ENCODE peak calls at places on chromosomes 6 and 20, in six cellular contexts. P is effector memory CD4-positive, alpha-beta T cell; Y is heart left ventricle; F is pancreas; U is bronchial epithelial cell; M is endodermal cell. S is an unnamed sample. For H3K36me3, the result is how much of the 10 kb centered on the place peaks cover.

GRCh38 chr6:35354361-35355135 is 12.2 kb downstream of the PPARD start:
- DNase-seq in F (no peak), U (no peak), P (no peak), Y (no peak), M (no peak), S (no peak)

GRCh38 chr6:119938752-119939151 is 589.2 kb upstream of the MAN1A1 start:
- DNase-seq in Y (no peak), U (no peak), F (no peak), M (no peak), P (no peak), S (no peak)

GRCh38 chr20:62740286-62741141 is 31.9 kb downstream of the NTSR1 start:
- DNase-seq in Y (peak), M (no peak), U (peak), P (peak), F (no peak), S (peak)

GRCh38 chr6:161540532-161540931 is 266.7 kb upstream of the AGPAT4 start:
- DNase-seq in M (no peak), F (no peak), P (no peak), U (no peak), Y (no peak), S (no peak)

GRCh38 chr6:90788781-90789180 is 201.9 kb upstream of the MAP3K7 start:
- DNase-seq in F (no peak), U (no peak), Y (no peak), P (no peak), M (no peak), S (no peak)

GRCh38 chr6:144722214-144722737 is 437.1 kb downstream of the UTRN start:
- DNase-seq in Y (no peak), P (no peak), M (no peak), F (no peak), U (no peak), S (no peak)

GRCh38 chr6:47162793-47163192 is 120.7 kb upstream of the ADGRF1 start:
- DNase-seq in P (no peak), F (no peak), Y (no peak), U (no peak), M (no peak), S (no peak)

GRCh38 chr20:52379723-52380336 is 188.3 kb upstream of the ZFP64 start:
- DNase-seq in Y (peak), U (peak), P (no peak), M (peak), F (peak), S (peak)

GRCh38 chr6:12009904-12010634 is 2.0 kb upstream of the HIVEP1 start:
- DNase-seq in Y (no peak), U (peak), F (no peak), M (peak), P (no peak), S (peak)

GRCh38 chr6:7910654-7911344 is at the start of gene TXNDC5:
- DNase-seq in U (peak), M (peak), Y (peak), P (peak), F (peak), S (peak)

GRCh38 chr6:31513456-31514165 is 15.2 kb upstream of the MCCD1 start:
- DNase-seq in F (no peak), P (no peak), Y (no peak), M (no peak), U (no peak), S (no peak)

GRCh38 chr6:31510007-31510406 is 12.1 kb downstream of the MICB start:
- DNase-seq in P (no peak), Y (no peak), M (no peak), U (no peak), F (no peak), S (no peak)
- H3K36me3 ChIP-seq in P (half or more), Y (under half), M (under half), U (under half), F (under half), S (under half)

DNA sequence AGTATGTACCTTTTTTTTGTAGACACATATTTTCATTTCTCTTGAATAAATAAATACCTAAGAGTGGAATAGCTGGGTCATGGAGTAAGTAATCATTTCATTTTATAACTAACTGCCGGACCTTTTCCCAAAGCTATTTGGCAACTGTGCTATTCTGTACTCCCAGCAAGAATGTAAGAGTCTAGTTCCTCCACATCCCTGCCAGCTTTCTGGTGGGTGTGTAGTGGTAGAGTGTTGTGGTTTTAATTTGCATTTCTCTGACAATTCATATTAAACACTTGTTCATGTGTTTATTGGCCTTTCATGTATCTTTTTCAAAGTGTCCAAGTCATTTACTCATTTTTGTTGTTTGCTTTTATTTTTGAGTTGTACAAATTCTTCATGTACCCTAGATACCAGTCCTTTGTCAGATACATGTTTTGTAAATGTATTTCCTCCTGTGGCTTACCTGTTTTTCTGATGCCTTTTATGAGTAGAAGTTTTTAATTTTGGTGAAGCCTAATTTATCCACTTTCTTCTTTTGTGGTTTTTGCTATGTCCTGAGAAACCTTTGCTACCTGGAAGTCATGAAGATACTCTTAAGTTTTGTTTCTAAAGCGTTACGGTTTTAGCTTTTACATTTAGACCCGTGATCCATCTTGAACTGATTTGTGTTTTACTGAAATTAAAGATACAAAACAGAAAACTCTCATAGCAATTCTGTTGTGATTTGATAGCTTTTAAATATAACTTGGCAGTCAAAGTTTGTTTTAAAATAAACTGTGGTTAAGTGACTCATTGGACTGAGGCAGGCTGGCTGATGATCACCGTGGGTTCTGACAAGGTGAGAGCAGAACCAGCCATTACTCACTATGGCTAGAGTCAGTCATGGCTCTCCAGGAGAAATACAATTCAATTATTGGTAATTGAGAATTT is 7.9 kb downstream of the MYLIP start:
- DNase-seq in Y (no peak), M (no peak), F (no peak), P (peak), U (peak), S (no peak)
- H3K4me3 ChIP-seq in Y (no peak), M (no peak), F (no peak), P (no peak), U (no peak), S (no peak)

GRCh38 chr6:107330190-107330589 is 129.2 kb downstream of the PDSS2 start:
- DNase-seq in M (no peak), P (no peak), Y (no peak), F (no peak), U (no peak), S (no peak)
- H3K36me3 ChIP-seq in M (under half), P (under half), Y (under half), F (under half), U (under half), S (under half)

GRCh38 chr6:156993713-156994112 is 216.5 kb downstream of the ARID1B start:
- DNase-seq in Y (no peak), F (no peak), U (no peak), M (no peak), P (no peak), S (no peak)

GRCh38 chr6:156992396-156992795 is 215.2 kb downstream of the ARID1B start:
- DNase-seq in F (no peak), U (no peak), M (peak), P (no peak), Y (peak), S (no peak)

GRCh38 chr6:156995502-156995901 is 218.3 kb downstream of the ARID1B start:
- DNase-seq in F (no peak), Y (no peak), P (no peak), M (no peak), U (no peak), S (no peak)

GRCh38 chr6:156996265-156996664 is 219.1 kb downstream of the ARID1B start:
- DNase-seq in P (no peak), Y (no peak), U (no peak), M (no peak), F (no peak), S (no peak)

DNA sequence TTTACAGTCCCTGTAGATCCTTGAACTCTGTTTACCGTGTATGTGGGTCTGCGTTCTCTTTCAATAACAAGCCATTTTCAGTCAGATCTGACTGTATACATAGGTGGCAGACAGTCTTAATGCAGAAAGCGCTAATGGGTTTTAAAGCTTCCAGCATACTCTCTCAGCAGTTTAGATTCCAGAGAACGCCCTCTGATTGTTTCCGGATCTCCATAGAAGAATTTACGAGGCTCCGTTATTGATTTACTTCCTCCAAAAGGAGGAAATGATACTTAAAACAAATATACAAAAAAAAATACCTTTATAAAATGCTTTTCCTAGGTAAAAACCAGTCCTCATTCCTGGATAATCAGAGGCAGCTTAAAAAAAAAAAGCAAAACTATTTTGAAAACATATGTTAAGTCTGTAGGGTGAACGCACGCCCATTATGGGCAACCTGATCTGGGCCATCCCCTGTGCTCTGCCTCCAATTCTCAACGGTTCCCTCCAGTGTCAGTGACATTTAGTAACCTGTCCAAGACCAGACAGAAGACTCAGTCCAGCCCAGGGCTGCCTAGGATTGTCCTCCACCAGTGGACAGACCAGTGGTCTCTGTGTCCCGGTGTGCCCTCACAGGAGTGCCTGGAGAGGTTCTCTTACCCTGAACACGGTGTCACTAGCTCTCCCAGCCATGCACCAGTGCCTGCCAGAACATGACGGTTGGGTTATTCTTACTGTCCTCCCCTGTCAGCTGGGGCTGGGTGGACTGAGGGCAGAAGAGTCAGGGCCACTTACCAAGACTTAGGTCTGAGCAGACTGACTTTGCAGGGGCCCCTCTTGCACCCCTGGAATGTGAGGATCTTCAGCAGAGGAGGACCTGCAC is 217.3 kb downstream of the ARID1B start:
- DNase-seq in M (peak), F (no peak), Y (no peak), P (no peak), U (no peak), S (peak)
- H3K4me3 ChIP-seq in M (peak), F (no peak), Y (no peak), P (no peak), U (no peak), S (no peak)

GRCh38 chr20:1164871-1165270 is 19.9 kb downstream of the TMEM74B start:
- DNase-seq in M (peak), Y (no peak), U (no peak), F (no peak), P (no peak), S (no peak)

GRCh38 chr20:1165521-1165920 is 19.3 kb downstream of the TMEM74B start:
- DNase-seq in Y (no peak), F (no peak), U (no peak), M (peak), P (no peak), S (no peak)

GRCh38 chr20:1169224-1169623 is 15.6 kb downstream of the TMEM74B start:
- DNase-seq in P (no peak), Y (no peak), M (peak), F (no peak), U (no peak), S (no peak)

GRCh38 chr20:1165941-1166340 is 18.8 kb downstream of the TMEM74B start:
- DNase-seq in M (no peak), Y (no peak), U (no peak), P (no peak), F (no peak), S (no peak)

GRCh38 chr20:1166963-1167720 is 17.6 kb downstream of the TMEM74B start:
- DNase-seq in U (peak), F (no peak), M (peak), Y (no peak), P (no peak), S (no peak)
- H3K36me3 ChIP-seq in U (under half), F (under half), M (half or more), Y (half or more), P (half or more), S (under half)

GRCh38 chr6:63926258-63926657 is 290.7 kb downstream of the PHF3 start:
- DNase-seq in Y (no peak), F (no peak), U (no peak), M (no peak), P (no peak), S (no peak)
- H3K4me3 ChIP-seq in Y (no peak), F (no peak), U (no peak), M (no peak), P (no peak), S (no peak)

GRCh38 chr6:25971187-25971811 is 8.7 kb downstream of the TRIM38 start:
- DNase-seq in U (peak), F (no peak), Y (no peak), M (no peak), P (no peak), S (peak)

GRCh38 chr6:25972902-25973301 is 10.3 kb downstream of the TRIM38 start:
- DNase-seq in U (no peak), P (no peak), M (no peak), F (no peak), Y (no peak), S (no peak)

GRCh38 chr6:25972128-25972527 is 9.5 kb downstream of the TRIM38 start:
- DNase-seq in P (no peak), Y (no peak), F (no peak), M (no peak), U (no peak), S (no peak)

GRCh38 chr6:25966707-25967106 is 4.1 kb downstream of the TRIM38 start:
- DNase-seq in M (no peak), Y (no peak), U (no peak), P (no peak), F (no peak), S (no peak)

GRCh38 chr6:25968769-25969168 is 6.2 kb downstream of the TRIM38 start:
- DNase-seq in F (no peak), U (no peak), M (no peak), Y (no peak), P (no peak), S (no peak)
- H3K36me3 ChIP-seq in F (under half), U (under half), M (under half), Y (half or more), P (half or more), S (under half)

GRCh38 chr6:14639983-14640599 is 522.5 kb downstream of the CD83 start:
- DNase-seq in P (no peak), Y (no peak), U (no peak), F (no peak), M (peak), S (no peak)

GRCh38 chr6:14640631-14641030 is 523.1 kb downstream of the CD83 start:
- DNase-seq in M (no peak), P (no peak), Y (no peak), F (no peak), U (no peak), S (no peak)

GRCh38 chr6:14638562-14638931 is 521.0 kb downstream of the CD83 start:
- DNase-seq in Y (no peak), M (no peak), F (no peak), P (no peak), U (no peak), S (no peak)

GRCh38 chr6:14641401-14641800 is 523.8 kb downstream of the CD83 start:
- DNase-seq in P (no peak), Y (no peak), M (no peak), U (no peak), F (no peak), S (no peak)

DNA sequence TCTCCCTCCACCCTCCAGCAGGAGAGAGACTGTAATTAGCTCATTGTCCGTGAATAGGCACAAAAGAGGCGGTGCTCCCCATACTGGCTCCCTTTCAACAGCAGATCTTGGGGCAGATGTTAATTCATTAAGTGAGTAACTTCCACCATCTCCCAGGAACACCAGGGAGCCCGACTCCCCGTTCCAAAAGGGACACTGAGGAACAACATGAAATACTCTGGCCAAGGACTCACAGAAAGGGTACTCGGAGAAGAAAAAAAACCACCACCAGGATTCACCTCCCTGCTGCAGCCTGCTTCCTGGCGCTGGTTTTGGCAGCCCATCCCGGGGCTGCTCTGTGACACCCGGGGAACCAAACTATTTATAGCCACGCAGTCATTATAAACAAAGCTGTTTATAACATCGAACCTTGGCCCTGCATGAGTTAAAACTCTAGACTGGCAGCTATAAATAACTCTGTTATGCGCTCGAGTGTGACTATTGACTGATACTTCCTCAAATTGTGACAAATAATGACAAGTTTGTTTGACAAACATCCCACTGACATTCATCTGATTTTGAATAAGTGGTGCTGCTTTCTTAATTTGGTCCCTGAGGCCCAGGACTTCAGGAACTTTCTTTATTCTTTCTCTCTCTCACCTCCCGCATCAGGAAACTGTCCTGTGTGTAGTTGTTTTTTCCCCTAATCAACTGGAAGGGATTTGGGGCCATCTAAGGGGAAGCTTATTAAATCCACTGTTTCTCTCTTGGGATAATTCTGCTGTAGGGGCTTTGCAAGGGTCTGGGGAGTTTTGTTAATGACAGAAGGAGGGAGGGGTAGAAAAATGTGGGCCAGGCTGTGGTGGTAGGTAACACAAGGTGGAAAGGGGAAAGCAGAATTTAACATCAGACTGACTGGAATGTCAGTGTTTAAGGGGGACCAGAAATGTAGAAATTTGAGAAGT is 521.6 kb downstream of the CD83 start:
- DNase-seq in M (peak), Y (peak), U (peak), F (no peak), P (no peak), S (peak)
- H3K4me3 ChIP-seq in M (no peak), Y (peak), U (no peak), F (no peak), P (no peak), S (no peak)

DNA sequence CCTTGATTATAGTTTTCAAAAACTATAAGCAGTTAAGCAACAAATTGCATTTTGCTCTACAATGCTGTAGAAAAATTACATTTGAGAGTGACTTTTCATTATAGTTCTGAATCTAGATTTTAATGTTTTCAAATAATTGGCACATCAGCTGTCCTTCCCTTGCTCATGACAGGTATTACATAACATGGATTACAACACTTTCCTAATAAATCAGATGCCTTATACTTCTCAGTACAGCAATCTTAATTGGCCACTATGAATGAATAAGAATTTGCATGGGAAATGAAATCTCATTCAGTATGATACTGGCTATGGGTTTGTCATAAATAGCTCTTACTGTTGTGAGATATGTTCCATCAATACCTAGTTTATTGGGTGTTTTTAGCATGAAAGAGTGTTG is 29.9 kb downstream of the HSF2 start:
- DNase-seq in Y (no peak), F (no peak), M (no peak), U (no peak), P (no peak), S (no peak)
- H3K36me3 ChIP-seq in Y (half or more), F (under half), M (half or more), U (under half), P (under half), S (under half)

S was measured in small intestine.